ENCODE peak calls at places on chromosomes 16 and 17, in ten cellular contexts. One of them, this sample, is unnamed.

GRCh38 chr17:4509402-4509801 is 10.7 kb downstream of the SPNS2 start:
- DNase-seq in body of pancreas: peak; percentile 52
- DNase-seq in BE2C: no peak
- DNase-seq in transverse colon: no peak
- DNase-seq in kidney epithelial cell: no peak
- DNase-seq in retinal pigment epithelial cell: no peak
- DNase-seq in mammary epithelial cell: no peak
- DNase-seq in fibroblast of lung: no peak
- DNase-seq in AG09309: no peak
- DNase-seq in coronary artery: no peak
- DNase-seq in this sample: no peak

GRCh38 chr16:46649571-46649970 is 28.4 kb upstream of the SHCBP1 start:
- DNase-seq in kidney epithelial cell: no peak
- DNase-seq in AG09309: no peak
- DNase-seq in coronary artery: no peak
- DNase-seq in body of pancreas: peak; percentile 26
- DNase-seq in retinal pigment epithelial cell: no peak
- DNase-seq in transverse colon: peak; percentile 38
- DNase-seq in mammary epithelial cell: no peak
- DNase-seq in BE2C: no peak
- DNase-seq in fibroblast of lung: peak; percentile 72
- DNase-seq in this sample: no peak

GRCh38 chr16:30882429-30883310 is 11.2 kb downstream of the BCL7C start:
- DNase-seq in transverse colon: no peak
- DNase-seq in mammary epithelial cell: no peak
- DNase-seq in retinal pigment epithelial cell: no peak
- DNase-seq in coronary artery: no peak
- DNase-seq in AG09309: no peak
- DNase-seq in kidney epithelial cell: no peak
- DNase-seq in body of pancreas: no peak
- DNase-seq in fibroblast of lung: no peak
- DNase-seq in BE2C: no peak
- DNase-seq in this sample: no peak

GRCh38 chr17:63446218-63446980 is at the start of gene CYB561:
- DNase-seq in body of pancreas: peak; percentile 89
- DNase-seq in AG09309: no peak
- DNase-seq in retinal pigment epithelial cell: no peak
- DNase-seq in BE2C: no peak
- DNase-seq in mammary epithelial cell: peak; percentile 63
- DNase-seq in coronary artery: no peak
- DNase-seq in fibroblast of lung: peak; percentile 51
- DNase-seq in kidney epithelial cell: no peak
- DNase-seq in transverse colon: peak; percentile 91
- DNase-seq in this sample: peak; percentile 87

GRCh38 chr17:76537578-76538280 is at the start of gene CYGB:
- DNase-seq in kidney epithelial cell: no peak
- DNase-seq in BE2C: peak; percentile 92
- DNase-seq in body of pancreas: no peak
- DNase-seq in fibroblast of lung: no peak
- DNase-seq in transverse colon: no peak
- DNase-seq in retinal pigment epithelial cell: no peak
- DNase-seq in mammary epithelial cell: no peak
- DNase-seq in AG09309: no peak
- DNase-seq in coronary artery: peak; percentile 73
- DNase-seq in this sample: no peak

GRCh38 chr16:83852774-83853173 is 45.0 kb downstream of the HSBP1 start:
- DNase-seq in transverse colon: no peak
- DNase-seq in AG09309: no peak
- DNase-seq in mammary epithelial cell: no peak
- DNase-seq in retinal pigment epithelial cell: no peak
- DNase-seq in fibroblast of lung: no peak
- DNase-seq in coronary artery: no peak
- DNase-seq in body of pancreas: no peak
- DNase-seq in kidney epithelial cell: no peak
- DNase-seq in BE2C: no peak
- DNase-seq in this sample: no peak

GRCh38 chr17:5225668-5226457 is 8.8 kb downstream of the SCIMP start:
- DNase-seq in coronary artery: no peak
- DNase-seq in fibroblast of lung: no peak
- DNase-seq in AG09309: no peak
- DNase-seq in kidney epithelial cell: no peak
- DNase-seq in mammary epithelial cell: no peak
- DNase-seq in BE2C: no peak
- DNase-seq in body of pancreas: no peak
- DNase-seq in retinal pigment epithelial cell: no peak
- DNase-seq in transverse colon: no peak
- DNase-seq in this sample: no peak

GRCh38 chr17:28371245-28372202 is at the start of gene SARM1:
- DNase-seq in retinal pigment epithelial cell: peak; percentile 54
- DNase-seq in fibroblast of lung: peak; percentile 90
- DNase-seq in mammary epithelial cell: peak; percentile 27
- DNase-seq in transverse colon: peak; percentile 88
- DNase-seq in AG09309: peak; percentile 46
- DNase-seq in kidney epithelial cell: no peak
- DNase-seq in coronary artery: peak; percentile 92
- DNase-seq in BE2C: peak; percentile 95
- DNase-seq in body of pancreas: peak; percentile 69
- DNase-seq in this sample: peak; percentile 59

GRCh38 chr17:83085526-83086196 is 6.3 kb downstream of the METRNL start:
- DNase-seq in fibroblast of lung: no peak
- DNase-seq in mammary epithelial cell: no peak
- DNase-seq in transverse colon: no peak
- DNase-seq in BE2C: no peak
- DNase-seq in coronary artery: no peak
- DNase-seq in kidney epithelial cell: no peak
- DNase-seq in retinal pigment epithelial cell: no peak
- DNase-seq in body of pancreas: no peak
- DNase-seq in AG09309: no peak
- DNase-seq in this sample: no peak

GRCh38 chr17:75010683-75011406 is 1.6 kb upstream of the MRPL58 start:
- DNase-seq in AG09309: no peak
- DNase-seq in BE2C: peak; percentile 90
- DNase-seq in kidney epithelial cell: no peak
- DNase-seq in body of pancreas: peak; percentile 56
- DNase-seq in coronary artery: no peak
- DNase-seq in mammary epithelial cell: peak; percentile 79
- DNase-seq in retinal pigment epithelial cell: peak; percentile 86
- DNase-seq in fibroblast of lung: peak; percentile 42
- DNase-seq in transverse colon: peak; percentile 56
- DNase-seq in this sample: peak; percentile 46

GRCh38 chr17:76558210-76559095 is 18.6 kb downstream of the PRCD start:
- DNase-seq in body of pancreas: no peak
- DNase-seq in mammary epithelial cell: no peak
- DNase-seq in retinal pigment epithelial cell: no peak
- DNase-seq in fibroblast of lung: peak; percentile 18
- DNase-seq in BE2C: no peak
- DNase-seq in kidney epithelial cell: no peak
- DNase-seq in AG09309: no peak
- DNase-seq in coronary artery: no peak
- DNase-seq in transverse colon: no peak
- DNase-seq in this sample: no peak

GRCh38 chr16:29784901-29785500 is 5.5 kb upstream of the KIF22 start:
- DNase-seq in retinal pigment epithelial cell: no peak
- DNase-seq in body of pancreas: peak; percentile 77
- DNase-seq in mammary epithelial cell: peak; percentile 42
- DNase-seq in transverse colon: peak; percentile 69
- DNase-seq in AG09309: no peak
- DNase-seq in BE2C: no peak
- DNase-seq in kidney epithelial cell: no peak
- DNase-seq in fibroblast of lung: peak; percentile 58
- DNase-seq in coronary artery: peak; percentile 78
- DNase-seq in this sample: peak; percentile 72

GRCh38 chr17:4956493-4957061 is 5.7 kb downstream of the ENO3 start:
- DNase-seq in fibroblast of lung: no peak
- DNase-seq in coronary artery: no peak
- DNase-seq in retinal pigment epithelial cell: no peak
- DNase-seq in AG09309: no peak
- DNase-seq in transverse colon: no peak
- DNase-seq in mammary epithelial cell: no peak
- DNase-seq in body of pancreas: peak; percentile 75
- DNase-seq in kidney epithelial cell: no peak
- DNase-seq in BE2C: no peak
- DNase-seq in this sample: no peak

GRCh38 chr17:56823848-56824247 is 9.9 kb downstream of the C17orf67 start:
- DNase-seq in mammary epithelial cell: no peak
- DNase-seq in coronary artery: no peak
- DNase-seq in transverse colon: no peak
- DNase-seq in retinal pigment epithelial cell: no peak
- DNase-seq in kidney epithelial cell: no peak
- DNase-seq in fibroblast of lung: no peak
- DNase-seq in body of pancreas: peak; percentile 18
- DNase-seq in BE2C: no peak
- DNase-seq in AG09309: no peak
- DNase-seq in this sample: no peak

GRCh38 chr17:36593651-36594316 is 2.1 kb downstream of the DHRS11 start:
- DNase-seq in retinal pigment epithelial cell: no peak
- DNase-seq in body of pancreas: no peak
- DNase-seq in mammary epithelial cell: no peak
- DNase-seq in BE2C: no peak
- DNase-seq in transverse colon: peak; percentile 30
- DNase-seq in AG09309: no peak
- DNase-seq in fibroblast of lung: peak; percentile 5
- DNase-seq in kidney epithelial cell: no peak
- DNase-seq in coronary artery: no peak
- DNase-seq in this sample: no peak

GRCh38 chr16:24024971-24025370 is 189.2 kb downstream of the PRKCB start:
- DNase-seq in mammary epithelial cell: no peak
- DNase-seq in BE2C: no peak
- DNase-seq in body of pancreas: no peak
- DNase-seq in kidney epithelial cell: no peak
- DNase-seq in transverse colon: no peak
- DNase-seq in coronary artery: no peak
- DNase-seq in retinal pigment epithelial cell: no peak
- DNase-seq in AG09309: no peak
- DNase-seq in fibroblast of lung: no peak
- DNase-seq in this sample: no peak

GRCh38 chr16:77715145-77715544 is 7.2 kb upstream of the NUDT7 start:
- DNase-seq in BE2C: no peak
- DNase-seq in coronary artery: no peak
- DNase-seq in mammary epithelial cell: no peak
- DNase-seq in fibroblast of lung: no peak
- DNase-seq in transverse colon: no peak
- DNase-seq in body of pancreas: no peak
- DNase-seq in kidney epithelial cell: no peak
- DNase-seq in retinal pigment epithelial cell: no peak
- DNase-seq in AG09309: no peak
- DNase-seq in this sample: no peak

GRCh38 chr17:12320286-12320685 is 299.6 kb downstream of the MAP2K4 start:
- DNase-seq in transverse colon: no peak
- DNase-seq in fibroblast of lung: no peak
- DNase-seq in mammary epithelial cell: no peak
- DNase-seq in AG09309: no peak
- DNase-seq in retinal pigment epithelial cell: no peak
- DNase-seq in body of pancreas: no peak
- DNase-seq in kidney epithelial cell: no peak
- DNase-seq in coronary artery: no peak
- DNase-seq in BE2C: no peak
- DNase-seq in this sample: no peak

GRCh38 chr17:59149051-59149450 is 5.9 kb downstream of the SKA2 start:
- DNase-seq in BE2C: no peak
- DNase-seq in coronary artery: no peak
- DNase-seq in body of pancreas: no peak
- DNase-seq in fibroblast of lung: peak; percentile 27
- DNase-seq in AG09309: no peak
- DNase-seq in transverse colon: no peak
- DNase-seq in kidney epithelial cell: no peak
- DNase-seq in retinal pigment epithelial cell: no peak
- DNase-seq in mammary epithelial cell: peak; percentile 82
- DNase-seq in this sample: no peak

GRCh38 chr17:8192070-8192815 is 2.3 kb upstream of the BORCS6 start:
- DNase-seq in fibroblast of lung: peak; percentile 87
- DNase-seq in AG09309: no peak
- DNase-seq in body of pancreas: peak; percentile 88
- DNase-seq in mammary epithelial cell: peak; percentile 89
- DNase-seq in BE2C: peak; percentile 81
- DNase-seq in kidney epithelial cell: peak; percentile 88
- DNase-seq in transverse colon: peak; percentile 85
- DNase-seq in coronary artery: peak; percentile 93
- DNase-seq in retinal pigment epithelial cell: peak; percentile 82
- DNase-seq in this sample: peak; percentile 76

GRCh38 chr16:66360624-66361324 is 5.7 kb upstream of the CDH5 start:
- DNase-seq in mammary epithelial cell: no peak
- DNase-seq in fibroblast of lung: no peak
- DNase-seq in kidney epithelial cell: no peak
- DNase-seq in transverse colon: no peak
- DNase-seq in retinal pigment epithelial cell: no peak
- DNase-seq in coronary artery: no peak
- DNase-seq in body of pancreas: no peak
- DNase-seq in BE2C: no peak
- DNase-seq in AG09309: no peak
- DNase-seq in this sample: no peak

GRCh38 chr16:67961551-67961957 is 6.9 kb downstream of the SLC12A4 start:
- DNase-seq in BE2C: peak; percentile 88
- DNase-seq in kidney epithelial cell: no peak
- DNase-seq in coronary artery: no peak
- DNase-seq in mammary epithelial cell: peak; percentile 99
- DNase-seq in AG09309: no peak
- DNase-seq in transverse colon: peak; percentile 82
- DNase-seq in retinal pigment epithelial cell: no peak
- DNase-seq in fibroblast of lung: no peak
- DNase-seq in body of pancreas: peak; percentile 98
- DNase-seq in this sample: peak; percentile 45
- TF ChIP-seq CTCF in BE2C: no peak
- TF ChIP-seq CTCF in kidney epithelial cell: no peak
- TF ChIP-seq CTCF in coronary artery: no peak
- TF ChIP-seq CTCF in mammary epithelial cell: no peak
- TF ChIP-seq CTCF in AG09309: no peak
- TF ChIP-seq CTCF in transverse colon: no peak
- TF ChIP-seq CTCF in retinal pigment epithelial cell: no peak
- TF ChIP-seq CTCF in fibroblast of lung: no peak
- TF ChIP-seq CTCF in body of pancreas: no peak
- TF ChIP-seq CTCF in this sample: no peak

GRCh38 chr17:18921912-18922451 is 30.0 kb upstream of the SLC5A10 start:
- DNase-seq in body of pancreas: peak; percentile 13
- DNase-seq in retinal pigment epithelial cell: no peak
- DNase-seq in fibroblast of lung: peak; percentile 77
- DNase-seq in AG09309: no peak
- DNase-seq in mammary epithelial cell: no peak
- DNase-seq in coronary artery: no peak
- DNase-seq in kidney epithelial cell: peak; percentile 31
- DNase-seq in BE2C: no peak
- DNase-seq in transverse colon: peak; percentile 28
- DNase-seq in this sample: peak; percentile 39
- TF ChIP-seq CTCF in body of pancreas: no peak
- TF ChIP-seq CTCF in retinal pigment epithelial cell: no peak
- TF ChIP-seq CTCF in fibroblast of lung: no peak
- TF ChIP-seq CTCF in AG09309: no peak
- TF ChIP-seq CTCF in mammary epithelial cell: no peak
- TF ChIP-seq CTCF in coronary artery: no peak
- TF ChIP-seq CTCF in kidney epithelial cell: no peak
- TF ChIP-seq CTCF in BE2C: no peak
- TF ChIP-seq CTCF in transverse colon: no peak
- TF ChIP-seq CTCF in this sample: no peak

GRCh38 chr16:82631701-82632685 is 5.2 kb downstream of the CDH13 start:
- DNase-seq in body of pancreas: no peak
- DNase-seq in kidney epithelial cell: no peak
- DNase-seq in transverse colon: no peak
- DNase-seq in retinal pigment epithelial cell: no peak
- DNase-seq in mammary epithelial cell: peak; percentile 53
- DNase-seq in BE2C: no peak
- DNase-seq in coronary artery: no peak
- DNase-seq in fibroblast of lung: no peak
- DNase-seq in AG09309: no peak
- DNase-seq in this sample: no peak
- TF ChIP-seq CTCF in body of pancreas: no peak
- TF ChIP-seq CTCF in kidney epithelial cell: peak; percentile 25
- TF ChIP-seq CTCF in transverse colon: no peak
- TF ChIP-seq CTCF in retinal pigment epithelial cell: peak; percentile 54
- TF ChIP-seq CTCF in mammary epithelial cell: peak; percentile 12
- TF ChIP-seq CTCF in BE2C: no peak
- TF ChIP-seq CTCF in coronary artery: no peak
- TF ChIP-seq CTCF in fibroblast of lung: peak; percentile 45
- TF ChIP-seq CTCF in AG09309: peak; percentile 40
- TF ChIP-seq CTCF in this sample: no peak

GRCh38 chr16:64339052-64339770 is 782.7 kb downstream of the CDH11 start:
- DNase-seq in coronary artery: no peak
- DNase-seq in kidney epithelial cell: no peak
- DNase-seq in AG09309: peak; percentile 65
- DNase-seq in mammary epithelial cell: no peak
- DNase-seq in retinal pigment epithelial cell: no peak
- DNase-seq in body of pancreas: no peak
- DNase-seq in transverse colon: no peak
- DNase-seq in BE2C: no peak
- DNase-seq in fibroblast of lung: peak; percentile 84
- DNase-seq in this sample: no peak
- TF ChIP-seq CTCF in coronary artery: no peak
- TF ChIP-seq CTCF in kidney epithelial cell: no peak
- TF ChIP-seq CTCF in AG09309: no peak
- TF ChIP-seq CTCF in mammary epithelial cell: no peak
- TF ChIP-seq CTCF in retinal pigment epithelial cell: no peak
- TF ChIP-seq CTCF in body of pancreas: no peak
- TF ChIP-seq CTCF in transverse colon: no peak
- TF ChIP-seq CTCF in BE2C: no peak
- TF ChIP-seq CTCF in fibroblast of lung: no peak
- TF ChIP-seq CTCF in this sample: no peak